ENCODE peak calls at places on chromosomes 2 and 18, in seven cellular contexts. D is GM23338, B is PC-3, M is neural progenitor cell, G is GM23248, X is SK-N-SH, K is HCT116. Z is an unnamed sample.

GRCh38 chr2:45983213-45983612 is 314.0 kb upstream of the EPAS1 start:
- DNase-seq in X (no peak), K (no peak), D (no peak), M (no peak), G (no peak), B (no peak), Z (no peak)

GRCh38 chr18:59744271-59744721 is 47.1 kb upstream of the CCBE1 start:
- DNase-seq in D (no peak), G (peak), X (no peak), B (peak), K (no peak), M (no peak), Z (no peak)

GRCh38 chr18:6561029-6561861 is 146.5 kb upstream of the L3MBTL4 start:
- DNase-seq in M (peak), D (no peak), B (peak), X (no peak), G (peak), K (no peak), Z (peak)

GRCh38 chr18:58632557-58632956 is 3.7 kb upstream of the ALPK2 start:
- DNase-seq in K (no peak), X (no peak), D (no peak), G (no peak), B (no peak), M (no peak), Z (no peak)

GRCh38 chr2:86053166-86053565 is 52.5 kb downstream of the POLR1A start:
- DNase-seq in M (no peak), D (no peak), K (no peak), G (no peak), B (no peak), X (no peak), Z (no peak)

GRCh38 chr2:234761910-234762309 is 189.9 kb upstream of the SH3BP4 start:
- DNase-seq in K (no peak), D (no peak), B (no peak), X (peak), G (no peak), M (no peak), Z (no peak)

GRCh38 chr2:196925768-196926561 is 542 bp downstream of the PGAP1 start:
- DNase-seq in M (peak), G (peak), K (no peak), X (peak), D (peak), B (peak), Z (peak)

GRCh38 chr2:133817680-133818566 is 249.7 kb upstream of the NCKAP5 start:
- DNase-seq in D (no peak), B (peak), G (peak), M (no peak), K (peak), X (peak), Z (peak)

GRCh38 chr18:23994361-23994902 is 20.1 kb upstream of the TTC39C start:
- DNase-seq in K (peak), D (peak), M (peak), X (peak), G (peak), B (peak), Z (peak)

GRCh38 chr18:79513381-79514081 is 117.8 kb downstream of the NFATC1 start:
- DNase-seq in G (no peak), D (no peak), X (no peak), B (no peak), M (no peak), K (no peak), Z (no peak)

GRCh38 chr2:170369894-170370293 is 191.9 kb downstream of the MYO3B start:
- DNase-seq in M (peak), G (peak), D (peak), X (peak), K (peak), B (peak), Z (peak)

GRCh38 chr2:143284087-143284675 is 155.0 kb downstream of the ARHGAP15 start:
- DNase-seq in D (peak), B (peak), K (peak), G (peak), M (peak), X (peak), Z (peak)

GRCh38 chr2:96485751-96486643 is 19.2 kb downstream of the NEURL3 start:
- DNase-seq in B (no peak), K (no peak), X (no peak), M (no peak), G (peak), D (peak), Z (peak)

GRCh38 chr18:58391113-58391892 is 237.6 kb downstream of the ALPK2 start:
- DNase-seq in M (no peak), B (no peak), X (peak), D (no peak), K (no peak), G (no peak), Z (no peak)

GRCh38 chr2:168712053-168712452 is 90.4 kb upstream of the NOSTRIN start:
- DNase-seq in K (no peak), M (peak), D (peak), G (no peak), X (no peak), B (no peak), Z (no peak)

GRCh38 chr18:79784071-79784913 is 13.4 kb upstream of the KCNG2 start:
- DNase-seq in M (no peak), X (no peak), K (no peak), G (no peak), B (no peak), D (no peak), Z (no peak)

GRCh38 chr2:56008661-56009411 is 85.3 kb upstream of the EFEMP1 start:
- DNase-seq in B (peak), D (peak), G (peak), M (peak), X (peak), K (no peak), Z (peak)

GRCh38 chr2:230011617-230012016 is 57.1 kb downstream of the SLC16A14 start:
- DNase-seq in B (peak), M (no peak), D (no peak), K (no peak), G (peak), X (no peak), Z (no peak)

GRCh38 chr18:49904871-49905555 is 91.7 kb upstream of the ACAA2 start:
- DNase-seq in K (no peak), M (no peak), D (no peak), X (no peak), G (no peak), B (no peak), Z (no peak)

GRCh38 chr18:48766025-48766424 is 184.7 kb downstream of the SMAD7 start:
- DNase-seq in D (no peak), X (no peak), B (no peak), M (no peak), G (no peak), K (no peak), Z (no peak)

GRCh38 chr2:148483675-148484074 is 160.9 kb upstream of the EPC2 start:
- DNase-seq in B (no peak), K (no peak), M (no peak), D (no peak), X (no peak), G (no peak), Z (no peak)

GRCh38 chr2:102131564-102131963 is 11.0 kb upstream of the IL1R1 start:
- DNase-seq in K (no peak), D (no peak), M (no peak), G (no peak), X (no peak), B (no peak), Z (no peak)

GRCh38 chr2:232580648-232580981 is 30.1 kb downstream of the EIF4E2 start:
- DNase-seq in D (no peak), B (no peak), M (no peak), X (no peak), K (no peak), G (no peak), Z (no peak)

GRCh38 chr2:8962890-8963289 is 40.6 kb downstream of the MBOAT2 start:
- DNase-seq in D (no peak), M (no peak), K (no peak), X (no peak), B (no peak), G (no peak), Z (no peak)
- TF ChIP-seq EZH2phosphoT487 in D (no peak), M (no peak), K (no peak), X (no peak), B (no peak), G (no peak), Z (no peak)

GRCh38 chr2:157106950-157107349 is 150.6 kb upstream of the GALNT5 start:
- DNase-seq in M (no peak), B (no peak), D (no peak), G (no peak), K (no peak), X (no peak), Z (no peak)
- TF ChIP-seq EZH2phosphoT487 in M (no peak), B (no peak), D (no peak), G (no peak), K (no peak), X (no peak), Z (no peak)

GRCh38 chr2:130327703-130328527 is 14.8 kb upstream of the IMP4 start:
- DNase-seq in B (peak), K (no peak), D (peak), G (peak), M (peak), X (no peak), Z (peak)
- TF ChIP-seq EZH2phosphoT487 in B (no peak), K (no peak), D (no peak), G (no peak), M (no peak), X (no peak), Z (no peak)

GRCh38 chr2:36613801-36614200 is 15.8 kb upstream of the FEZ2 start:
- DNase-seq in X (no peak), G (no peak), K (no peak), M (no peak), D (no peak), B (no peak), Z (no peak)

GRCh38 chr2:36620321-36620720 is 22.4 kb upstream of the FEZ2 start:
- DNase-seq in M (no peak), K (no peak), G (no peak), D (no peak), B (no peak), X (no peak), Z (no peak)

GRCh38 chr2:36618381-36618780 is 20.4 kb upstream of the FEZ2 start:
- DNase-seq in K (peak), X (peak), M (peak), G (peak), B (peak), D (peak), Z (peak)

GRCh38 chr2:36615214-36615613 is 17.2 kb upstream of the FEZ2 start:
- DNase-seq in D (peak), X (peak), M (no peak), G (peak), K (no peak), B (no peak), Z (peak)

GRCh38 chr2:36616947-36617346 is 19.0 kb upstream of the FEZ2 start:
- DNase-seq in G (no peak), X (no peak), D (peak), K (no peak), M (no peak), B (no peak), Z (no peak)
- TF ChIP-seq EZH2phosphoT487 in G (no peak), X (no peak), D (no peak), K (no peak), M (no peak), B (no peak), Z (no peak)

GRCh38 chr2:160336091-160336490 is 136.0 kb upstream of the ITGB6 start:
- DNase-seq in X (no peak), B (no peak), M (no peak), G (peak), D (no peak), K (no peak), Z (no peak)

GRCh38 chr2:160332318-160332717 is 132.2 kb upstream of the ITGB6 start:
- DNase-seq in D (peak), G (peak), B (peak), X (peak), K (no peak), M (no peak), Z (no peak)

GRCh38 chr2:160334028-160334729 is 134.1 kb upstream of the ITGB6 start:
- DNase-seq in D (no peak), B (peak), K (no peak), G (peak), M (no peak), X (no peak), Z (no peak)

GRCh38 chr2:160331258-160332025 is 131.4 kb upstream of the ITGB6 start:
- DNase-seq in K (no peak), D (no peak), G (no peak), X (no peak), M (no peak), B (no peak), Z (no peak)

GRCh38 chr2:160333324-160334027 is 133.4 kb upstream of the ITGB6 start:
- DNase-seq in G (no peak), K (no peak), X (no peak), M (no peak), B (no peak), D (no peak), Z (no peak)
- TF ChIP-seq EZH2phosphoT487 in G (no peak), K (no peak), X (no peak), M (no peak), B (no peak), D (no peak), Z (no peak)

DNA sequence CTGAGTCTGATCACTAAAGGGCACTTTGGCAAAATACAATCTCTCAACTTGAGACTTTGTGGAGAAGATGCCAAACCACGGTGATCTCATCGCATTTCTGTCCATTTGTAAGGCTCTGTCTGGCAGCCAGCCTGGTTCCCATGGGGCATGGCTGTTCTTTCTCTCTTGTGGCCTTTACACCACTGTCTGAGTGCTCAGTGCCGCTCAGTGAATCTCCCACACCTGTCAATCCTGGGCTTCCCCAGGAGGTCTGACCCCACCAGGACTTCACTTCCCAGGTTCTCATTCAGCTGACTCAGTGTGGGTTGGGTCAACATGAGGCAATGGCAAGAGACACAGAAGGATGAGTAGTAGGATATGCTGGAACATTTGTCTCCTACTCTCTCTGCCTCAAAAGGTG is 96.8 kb upstream of the TRIB2 start:
- DNase-seq in X (no peak), G (peak), B (peak), D (no peak), M (no peak), K (no peak), Z (no peak)
- TF ChIP-seq EZH2phosphoT487 in X (no peak), G (no peak), B (no peak), D (no peak), M (no peak), K (no peak), Z (no peak)